ENCODE peak calls at places on chromosomes 16 and 17, in five cellular contexts. One of them, this sample, is unnamed. For H3K36me3, the result is how much of the 10 kb centered on the place peaks cover.

GRCh38 chr16:88487920-88488842 is 35.1 kb downstream of the ZFPM1 start:
- DNase-seq in WERI-Rb-1: no peak
- DNase-seq in bronchial epithelial cell: no peak
- DNase-seq in left ventricle myocardium inferior: no peak
- DNase-seq in breast epithelium: no peak
- DNase-seq in this sample: no peak

GRCh38 chr16:67423015-67423414 is 6.7 kb upstream of the ZDHHC1 start:
- DNase-seq in breast epithelium: no peak
- DNase-seq in WERI-Rb-1: no peak
- DNase-seq in bronchial epithelial cell: no peak
- DNase-seq in left ventricle myocardium inferior: no peak
- DNase-seq in this sample: no peak

GRCh38 chr17:70862295-70862694 is 693.0 kb downstream of the KCNJ2 start:
- DNase-seq in bronchial epithelial cell: no peak
- DNase-seq in WERI-Rb-1: no peak
- DNase-seq in breast epithelium: no peak
- DNase-seq in left ventricle myocardium inferior: no peak
- DNase-seq in this sample: no peak

GRCh38 chr16:79066621-79067020 is 533.9 kb downstream of the MAF start:
- DNase-seq in left ventricle myocardium inferior: no peak
- DNase-seq in bronchial epithelial cell: no peak
- DNase-seq in breast epithelium: no peak
- DNase-seq in WERI-Rb-1: no peak
- DNase-seq in this sample: no peak

GRCh38 chr16:49776085-49776501 is 79.8 kb downstream of the ZNF423 start:
- DNase-seq in WERI-Rb-1: no peak
- DNase-seq in left ventricle myocardium inferior: peak
- DNase-seq in breast epithelium: no peak
- DNase-seq in bronchial epithelial cell: no peak
- DNase-seq in this sample: peak

GRCh38 chr17:13562271-13562800 is 39.4 kb downstream of the HS3ST3A1 start:
- DNase-seq in WERI-Rb-1: no peak
- DNase-seq in breast epithelium: no peak
- DNase-seq in bronchial epithelial cell: peak
- DNase-seq in left ventricle myocardium inferior: no peak
- DNase-seq in this sample: no peak

GRCh38 chr16:3220839-3221238 is 14.1 kb downstream of the ZNF200 start:
- DNase-seq in left ventricle myocardium inferior: no peak
- DNase-seq in WERI-Rb-1: no peak
- DNase-seq in bronchial epithelial cell: no peak
- DNase-seq in breast epithelium: no peak
- DNase-seq in this sample: no peak

GRCh38 chr16:79897444-79898146 is 297.1 kb upstream of the MAF start:
- DNase-seq in bronchial epithelial cell: no peak
- DNase-seq in WERI-Rb-1: no peak
- DNase-seq in breast epithelium: no peak
- DNase-seq in left ventricle myocardium inferior: no peak
- DNase-seq in this sample: no peak

GRCh38 chr16:77207029-77207428 is 7.8 kb downstream of the SYCE1L start:
- DNase-seq in left ventricle myocardium inferior: no peak
- DNase-seq in WERI-Rb-1: no peak
- DNase-seq in bronchial epithelial cell: no peak
- DNase-seq in breast epithelium: no peak
- DNase-seq in this sample: no peak

GRCh38 chr17:16106161-16106891 is 106.7 kb downstream of the TTC19 start:
- DNase-seq in breast epithelium: no peak
- DNase-seq in left ventricle myocardium inferior: no peak
- DNase-seq in WERI-Rb-1: no peak
- DNase-seq in bronchial epithelial cell: peak
- DNase-seq in this sample: no peak

GRCh38 chr17:16108858-16109257 is 106.5 kb downstream of the NCOR1 start:
- DNase-seq in bronchial epithelial cell: no peak
- DNase-seq in left ventricle myocardium inferior: no peak
- DNase-seq in WERI-Rb-1: no peak
- DNase-seq in breast epithelium: no peak
- DNase-seq in this sample: no peak

GRCh38 chr17:16104189-16104588 is 104.6 kb downstream of the TTC19 start:
- DNase-seq in left ventricle myocardium inferior: no peak
- DNase-seq in WERI-Rb-1: no peak
- DNase-seq in bronchial epithelial cell: no peak
- DNase-seq in breast epithelium: no peak
- DNase-seq in this sample: no peak

GRCh38 chr17:16108386-16108785 is 106.9 kb downstream of the NCOR1 start:
- DNase-seq in WERI-Rb-1: no peak
- DNase-seq in breast epithelium: no peak
- DNase-seq in left ventricle myocardium inferior: no peak
- DNase-seq in bronchial epithelial cell: no peak
- DNase-seq in this sample: no peak

GRCh38 chr17:16107165-16107770 is 107.6 kb downstream of the TTC19 start:
- DNase-seq in left ventricle myocardium inferior: no peak
- DNase-seq in breast epithelium: no peak
- DNase-seq in bronchial epithelial cell: no peak
- DNase-seq in WERI-Rb-1: no peak
- DNase-seq in this sample: no peak
- H3K4me3 ChIP-seq in left ventricle myocardium inferior: no peak
- H3K4me3 ChIP-seq in breast epithelium: no peak
- H3K4me3 ChIP-seq in bronchial epithelial cell: no peak
- H3K4me3 ChIP-seq in WERI-Rb-1: no peak
- H3K4me3 ChIP-seq in this sample: no peak

GRCh38 chr16:86540894-86541293 is 14.1 kb downstream of the MTHFSD start:
- DNase-seq in bronchial epithelial cell: no peak
- DNase-seq in breast epithelium: no peak
- DNase-seq in WERI-Rb-1: no peak
- DNase-seq in left ventricle myocardium inferior: no peak
- DNase-seq in this sample: no peak

GRCh38 chr16:86536621-86537020 is 18.4 kb downstream of the MTHFSD start:
- DNase-seq in bronchial epithelial cell: no peak
- DNase-seq in breast epithelium: no peak
- DNase-seq in WERI-Rb-1: no peak
- DNase-seq in left ventricle myocardium inferior: no peak
- DNase-seq in this sample: no peak

GRCh38 chr16:86537486-86537885 is 17.5 kb downstream of the MTHFSD start:
- DNase-seq in WERI-Rb-1: no peak
- DNase-seq in bronchial epithelial cell: no peak
- DNase-seq in left ventricle myocardium inferior: no peak
- DNase-seq in breast epithelium: no peak
- DNase-seq in this sample: no peak

GRCh38 chr16:86541560-86541959 is 13.5 kb downstream of the MTHFSD start:
- DNase-seq in breast epithelium: no peak
- DNase-seq in left ventricle myocardium inferior: no peak
- DNase-seq in WERI-Rb-1: no peak
- DNase-seq in bronchial epithelial cell: no peak
- DNase-seq in this sample: no peak

GRCh38 chr16:86538196-86538780 is 16.7 kb downstream of the MTHFSD start:
- DNase-seq in WERI-Rb-1: no peak
- DNase-seq in bronchial epithelial cell: no peak
- DNase-seq in left ventricle myocardium inferior: no peak
- DNase-seq in breast epithelium: no peak
- DNase-seq in this sample: no peak
- H3K36me3 ChIP-seq in WERI-Rb-1: under half
- H3K36me3 ChIP-seq in bronchial epithelial cell: under half
- H3K36me3 ChIP-seq in left ventricle myocardium inferior: half or more
- H3K36me3 ChIP-seq in breast epithelium: under half
- H3K36me3 ChIP-seq in this sample: half or more

GRCh38 chr16:84144859-84145639 is at the start of the genes DNAAF1 and HSDL1:
- DNase-seq in breast epithelium: peak
- DNase-seq in left ventricle myocardium inferior: peak
- DNase-seq in bronchial epithelial cell: peak
- DNase-seq in WERI-Rb-1: peak
- DNase-seq in this sample: peak
- TF ChIP-seq CTCF in breast epithelium: no peak
- TF ChIP-seq CTCF in left ventricle myocardium inferior: peak
- TF ChIP-seq CTCF in bronchial epithelial cell: peak
- TF ChIP-seq CTCF in WERI-Rb-1: no peak
- TF ChIP-seq CTCF in this sample: no peak

DNA sequence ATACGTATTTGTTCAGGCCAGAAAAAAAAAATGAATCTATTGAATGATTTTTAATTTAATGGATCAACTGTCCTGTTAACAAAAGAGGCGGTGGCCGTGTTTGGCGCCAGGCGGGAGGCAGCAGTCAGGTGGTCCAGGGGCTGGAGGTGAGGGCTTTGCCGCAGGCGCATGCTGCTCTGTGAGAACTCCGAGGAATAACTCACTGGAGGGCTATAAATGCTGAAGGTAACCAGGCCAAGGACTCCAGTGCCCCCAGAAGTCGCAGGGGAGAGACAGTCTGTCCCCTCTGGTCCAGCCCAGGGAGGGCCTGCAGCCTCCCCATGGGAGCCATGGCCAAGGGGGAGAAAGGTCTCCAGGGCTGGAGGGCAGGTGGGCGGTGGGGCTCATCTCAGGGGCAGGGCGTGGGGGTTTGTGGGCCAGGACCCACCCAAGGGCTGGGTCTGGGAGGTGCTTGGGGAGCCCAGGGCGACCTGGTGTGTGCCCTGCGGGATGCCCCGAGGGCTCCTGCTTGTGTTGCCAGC is 7.1 kb upstream of the BAHCC1 start:
- DNase-seq in bronchial epithelial cell: no peak
- DNase-seq in left ventricle myocardium inferior: no peak
- DNase-seq in breast epithelium: no peak
- DNase-seq in WERI-Rb-1: no peak
- DNase-seq in this sample: no peak
- H3K4me3 ChIP-seq in bronchial epithelial cell: no peak
- H3K4me3 ChIP-seq in left ventricle myocardium inferior: peak
- H3K4me3 ChIP-seq in breast epithelium: peak
- H3K4me3 ChIP-seq in WERI-Rb-1: no peak
- H3K4me3 ChIP-seq in this sample: peak

GRCh38 chr17:68527314-68527713 is 15.1 kb downstream of the PRKAR1A start:
- DNase-seq in left ventricle myocardium inferior: no peak
- DNase-seq in bronchial epithelial cell: no peak
- DNase-seq in breast epithelium: no peak
- DNase-seq in WERI-Rb-1: no peak
- DNase-seq in this sample: no peak
- H3K36me3 ChIP-seq in left ventricle myocardium inferior: half or more
- H3K36me3 ChIP-seq in bronchial epithelial cell: under half
- H3K36me3 ChIP-seq in breast epithelium: under half
- H3K36me3 ChIP-seq in WERI-Rb-1: half or more
- H3K36me3 ChIP-seq in this sample: half or more

DNA sequence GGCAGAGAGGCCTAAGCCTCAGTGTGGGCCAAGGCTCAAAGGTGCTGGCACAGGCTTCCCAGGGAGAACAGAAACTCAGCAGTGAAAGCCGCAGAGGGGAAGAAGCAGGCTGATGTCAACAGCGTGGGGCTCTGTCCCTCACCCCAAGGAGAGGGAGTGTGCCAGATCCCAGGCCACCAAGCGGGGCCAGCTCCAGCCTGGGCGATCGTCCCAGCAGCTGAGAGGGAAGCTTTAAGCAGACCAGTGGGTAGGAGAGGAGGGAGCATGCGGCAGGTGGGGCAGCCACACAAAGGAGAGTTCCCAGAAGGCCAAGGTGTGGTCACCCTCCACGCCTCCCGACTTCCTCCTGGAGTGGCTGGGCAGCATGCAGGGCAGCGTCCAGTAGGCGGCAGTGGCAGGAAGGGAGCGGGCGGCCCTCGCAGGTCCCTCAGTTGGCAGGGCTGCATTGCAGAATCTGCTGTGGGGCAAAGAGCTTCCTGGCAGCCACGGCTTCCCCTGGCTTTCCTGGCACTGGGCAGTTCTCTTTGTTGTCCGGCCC is 6.0 kb downstream of the SYNGR2 start:
- DNase-seq in WERI-Rb-1: no peak
- DNase-seq in breast epithelium: peak
- DNase-seq in left ventricle myocardium inferior: peak
- DNase-seq in bronchial epithelial cell: no peak
- DNase-seq in this sample: peak
- TF ChIP-seq CTCF in WERI-Rb-1: no peak
- TF ChIP-seq CTCF in breast epithelium: peak
- TF ChIP-seq CTCF in left ventricle myocardium inferior: peak
- TF ChIP-seq CTCF in bronchial epithelial cell: peak
- TF ChIP-seq CTCF in this sample: peak

DNA sequence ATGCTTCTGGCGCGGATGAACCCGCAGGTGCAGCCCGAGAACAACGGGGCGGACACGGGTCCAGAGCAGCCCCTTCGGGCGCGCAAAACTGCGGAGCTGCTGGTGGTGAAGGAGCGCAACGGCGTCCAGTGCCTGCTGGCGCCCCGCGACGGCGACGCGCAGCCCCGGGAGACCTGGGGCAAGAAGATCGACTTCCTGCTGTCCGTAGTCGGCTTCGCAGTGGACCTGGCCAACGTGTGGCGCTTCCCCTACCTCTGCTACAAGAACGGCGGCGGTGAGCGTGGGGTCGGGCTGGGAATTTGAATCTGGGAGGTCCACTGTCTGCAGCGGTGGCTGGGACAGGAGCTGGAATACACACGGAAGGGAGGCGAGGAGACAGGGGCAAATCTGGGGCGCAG is 906 bp downstream of the SLC6A2 start:
- DNase-seq in bronchial epithelial cell: no peak
- DNase-seq in WERI-Rb-1: no peak
- DNase-seq in breast epithelium: no peak
- DNase-seq in left ventricle myocardium inferior: no peak
- DNase-seq in this sample: no peak
- H3K4me3 ChIP-seq in bronchial epithelial cell: no peak
- H3K4me3 ChIP-seq in WERI-Rb-1: no peak
- H3K4me3 ChIP-seq in breast epithelium: peak
- H3K4me3 ChIP-seq in left ventricle myocardium inferior: peak
- H3K4me3 ChIP-seq in this sample: no peak